ENCODE peak calls at places on chromosomes 7 and 10, in seven cellular contexts. B is HS-5, R is heart left ventricle, P is NCI-H1417, V is GM03348, M is HuH-7.5, N is H54. X is an unnamed sample.
A peak's percentile ranks its signal among the peaks of the same experiment; 100 is the strongest.

GRCh38 chr7:100544949-100545635 is 6.1 kb downstream of the AGFG2 start:
- DNase-seq in N (no peak), V (no peak), R (no peak), M (no peak), B (no peak), P (no peak), X (no peak)

GRCh38 chr7:151514461-151515396 is 5.0 kb downstream of the RHEB start:
- DNase-seq in V (no peak), P (no peak), B (no peak), N (no peak), R (no peak), M (no peak), X (no peak)

GRCh38 chr10:6838118-6838517 is 258.0 kb upstream of the PRKCQ start:
- DNase-seq in V (no peak), N (no peak), P (peak; percentile 0), R (no peak), B (no peak), M (no peak), X (no peak)

GRCh38 chr7:901388-902154 is 25.2 kb downstream of the GET4 start:
- DNase-seq in R (peak; percentile 72), N (peak; percentile 100), P (peak; percentile 72), M (peak; percentile 94), B (peak; percentile 18), V (peak; percentile 94), X (peak; percentile 79)

GRCh38 chr7:30566596-30566995 is 28.1 kb upstream of the GARS1 start:
- DNase-seq in M (no peak), P (no peak), B (no peak), R (no peak), V (no peak), N (no peak), X (no peak)

GRCh38 chr7:11830582-11831382 is 1.2 kb downstream of the THSD7A start:
- DNase-seq in M (peak; percentile 44), N (peak; percentile 38), P (peak; percentile 18), R (no peak), V (peak; percentile 16), B (no peak), X (peak; percentile 7)

GRCh38 chr10:24449334-24449740 is 240.4 kb downstream of the KIAA1217 start:
- DNase-seq in B (no peak), V (peak; percentile 21), M (no peak), N (no peak), R (no peak), P (no peak), X (peak; percentile 79)

GRCh38 chr7:121499526-121500123 is 103.5 kb upstream of the FAM3C start:
- DNase-seq in V (no peak), N (no peak), P (no peak), M (no peak), R (no peak), B (no peak), X (no peak)

GRCh38 chr7:142375710-142376313 is 118.0 kb upstream of the PRSS58 start:
- DNase-seq in P (no peak), N (peak; percentile 21), R (no peak), V (no peak), B (no peak), M (no peak), X (peak; percentile 35)

GRCh38 chr7:142785841-142786250 is 15.1 kb downstream of the PRSS2 start:
- DNase-seq in V (no peak), P (no peak), M (no peak), B (no peak), N (no peak), R (no peak), X (no peak)

GRCh38 chr7:29488977-29489376 is 74.7 kb upstream of the PRR15 start:
- DNase-seq in R (no peak), N (no peak), M (no peak), V (peak; percentile 78), B (peak; percentile 96), P (no peak), X (peak; percentile 95)

GRCh38 chr7:128937647-128938523 is at the start of gene IRF5:
- DNase-seq in M (peak; percentile 47), R (peak; percentile 61), N (peak; percentile 81), V (no peak), P (peak; percentile 10), B (no peak), X (no peak)

GRCh38 chr7:30717181-30717580 is 34.8 kb upstream of the INMT start:
- DNase-seq in M (no peak), N (peak; percentile 75), V (no peak), B (peak; percentile 4), R (no peak), P (no peak), X (no peak)

GRCh38 chr10:133173860-133174523 is 14.0 kb downstream of the KNDC1 start:
- DNase-seq in M (no peak), N (no peak), R (no peak), P (no peak), B (no peak), V (no peak), X (no peak)

GRCh38 chr10:97851341-97852001 is 1.8 kb downstream of the GOLGA7B start:
- DNase-seq in N (no peak), B (no peak), V (no peak), M (no peak), P (no peak), R (no peak), X (no peak)

GRCh38 chr7:142807855-142808460 is 37.2 kb downstream of the PRSS2 start:
- DNase-seq in R (no peak), M (no peak), N (no peak), B (no peak), V (no peak), P (no peak), X (no peak)

GRCh38 chr7:129108583-129108982 is 35.9 kb upstream of the TSPAN33 start:
- DNase-seq in B (no peak), N (no peak), V (no peak), P (no peak), R (no peak), M (no peak), X (no peak)

GRCh38 chr10:100996678-100997363 is 2.8 kb upstream of the LZTS2 start:
- DNase-seq in N (no peak), V (peak; percentile 75), B (no peak), P (peak; percentile 10), R (no peak), M (peak; percentile 73), X (no peak)

GRCh38 chr7:4631664-4632171 is 50.4 kb upstream of the FOXK1 start:
- DNase-seq in P (peak; percentile 32), V (peak; percentile 93), R (peak; percentile 84), M (peak; percentile 70), N (peak; percentile 96), B (peak; percentile 94), X (peak; percentile 91)

GRCh38 chr7:46741924-46742607 is 821.0 kb upstream of the IGFBP3 start:
- DNase-seq in N (no peak), M (no peak), B (no peak), P (no peak), R (no peak), V (no peak), X (peak; percentile 65)

GRCh38 chr7:100642534-100642907 is 1.2 kb upstream of the TFR2 start:
- DNase-seq in V (no peak), B (no peak), R (no peak), M (no peak), P (peak; percentile 15), N (no peak), X (no peak)

GRCh38 chr7:67955061-67955460 is 958.4 kb downstream of the TYW1 start:
- DNase-seq in P (no peak), R (no peak), V (no peak), N (no peak), B (no peak), M (no peak), X (no peak)

GRCh38 chr10:118832242-118832651 is 77.5 kb upstream of the CACUL1 start:
- DNase-seq in R (peak; percentile 77), M (no peak), P (no peak), V (peak; percentile 64), N (no peak), B (no peak), X (peak; percentile 44)

GRCh38 chr10:20885678-20886077 is 11.4 kb downstream of the NEBL start:
- DNase-seq in P (no peak), R (no peak), N (no peak), V (no peak), B (no peak), M (no peak), X (no peak)

GRCh38 chr10:85925201-85925750 is 441.3 kb downstream of the GRID1 start:
- DNase-seq in P (no peak), B (no peak), V (no peak), R (no peak), N (no peak), M (no peak), X (no peak)

GRCh38 chr10:17238445-17239275 is 10.6 kb downstream of the VIM start:
- DNase-seq in V (peak; percentile 48), P (no peak), M (no peak), R (no peak), B (no peak), N (no peak), X (peak; percentile 93)

GRCh38 chr7:2705371-2706096 is 17.5 kb downstream of the AMZ1 start:
- DNase-seq in P (no peak), V (no peak), N (no peak), M (no peak), B (no peak), R (no peak), X (no peak)

GRCh38 chr10:110897184-110897583 is 21.8 kb downstream of the BBIP1 start:
- DNase-seq in P (no peak), M (no peak), N (no peak), V (no peak), R (no peak), B (no peak), X (no peak)

GRCh38 chr10:79061441-79062315 is 7.1 kb upstream of the ZMIZ1 start:
- DNase-seq in N (no peak), B (no peak), P (no peak), V (no peak), M (no peak), R (peak; percentile 14), X (no peak)

GRCh38 chr7:100486753-100487446 is 3.2 kb downstream of the NYAP1 start:
- DNase-seq in N (no peak), M (no peak), P (peak; percentile 11), V (no peak), R (no peak), B (no peak), X (peak; percentile 26)

GRCh38 chr7:107976620-107977019 is 26.3 kb downstream of the LAMB1 start:
- DNase-seq in M (no peak), R (no peak), B (no peak), V (no peak), N (no peak), P (no peak), X (no peak)

GRCh38 chr10:98323221-98324164 is 55.5 kb upstream of the LOXL4 start:
- DNase-seq in R (peak; percentile 89), P (peak; percentile 15), M (no peak), N (peak; percentile 65), B (peak; percentile 87), V (peak; percentile 95), X (peak; percentile 99)

GRCh38 chr10:59000162-59000825 is 176.1 kb upstream of the PHYHIPL start:
- DNase-seq in B (no peak), P (no peak), V (no peak), R (no peak), N (no peak), M (no peak), X (no peak)

GRCh38 chr10:13971586-13972475 is 358.9 kb downstream of the FRMD4A start:
- DNase-seq in B (no peak), V (peak; percentile 54), P (no peak), M (no peak), R (no peak), N (no peak), X (peak; percentile 79)

GRCh38 chr10:6145414-6145978 is 56.7 kb downstream of the RBM17 start:
- DNase-seq in B (no peak), R (no peak), P (no peak), M (no peak), V (no peak), N (no peak), X (no peak)

GRCh38 chr7:5831196-5831595 is 49.4 kb upstream of the OCM start:
- DNase-seq in B (no peak), M (no peak), N (no peak), R (no peak), P (no peak), V (no peak), X (no peak)

GRCh38 chr10:36621346-36621745 is 504.1 kb upstream of the ANKRD30A start:
- DNase-seq in R (no peak), M (no peak), P (no peak), N (no peak), B (no peak), V (peak; percentile 25), X (no peak)

GRCh38 chr10:86449926-86450558 is 71.5 kb downstream of the WAPL start:
- DNase-seq in V (no peak), P (no peak), R (no peak), B (no peak), M (no peak), N (no peak), X (no peak)

X was measured in AG10803.